ENCODE peak calls at places on chromosomes 3 and 15, in four cellular contexts. U is Peyer's patch, K is left ventricle myocardium inferior, X is pancreas. T is an unnamed sample.

GRCh38 chr15:40944510-40945296 is 8.6 kb upstream of the CHAC1 start:
- DNase-seq in X (no peak), U (no peak), K (no peak), T (no peak)

GRCh38 chr15:73317651-73318462 is 50.9 kb downstream of the HCN4 start:
- DNase-seq in X (no peak), K (no peak), U (peak; percentile 18), T (no peak)

GRCh38 chr15:31200735-31201151 is 99.2 kb upstream of the TRPM1 start:
- DNase-seq in X (peak; percentile 44), U (peak; percentile 82), K (peak; percentile 82), T (peak; percentile 60)

GRCh38 chr3:123658118-123658859 is 73.4 kb upstream of the HACD2 start:
- DNase-seq in X (no peak), K (peak; percentile 48), U (peak; percentile 66), T (no peak)

GRCh38 chr15:84812842-84813241 is 4.3 kb upstream of the ALPK3 start:
- DNase-seq in U (no peak), X (no peak), K (no peak), T (no peak)

GRCh38 chr3:30743641-30744317 is 137.4 kb downstream of the TGFBR2 start:
- DNase-seq in U (no peak), X (no peak), K (no peak), T (no peak)

GRCh38 chr15:81386947-81387346 is 12.9 kb upstream of the TMC3 start:
- DNase-seq in U (no peak), X (no peak), K (no peak), T (no peak)

GRCh38 chr3:126782554-126782953 is 78.5 kb downstream of the CHCHD6 start:
- DNase-seq in K (no peak), X (no peak), U (peak; percentile 53), T (no peak)

DNA sequence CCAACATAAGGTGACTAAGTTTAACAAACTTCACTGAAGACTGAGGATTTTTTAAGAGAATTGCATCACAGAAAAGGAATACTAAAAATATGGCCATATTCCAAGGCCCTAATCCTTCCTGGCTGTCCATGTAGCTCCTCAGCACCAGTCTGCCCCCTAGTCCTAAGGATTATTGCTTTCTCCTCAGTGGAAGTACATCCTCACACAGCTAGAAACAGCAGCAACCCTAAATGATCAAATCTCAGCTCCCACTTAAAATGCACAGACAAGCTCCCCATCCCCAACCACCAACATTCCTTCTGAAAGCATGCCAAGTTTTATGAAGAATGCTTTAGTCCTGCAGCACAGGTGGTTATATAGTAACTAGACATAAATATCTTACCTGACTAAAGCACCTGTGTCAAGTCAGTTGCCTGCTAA is 14.7 kb downstream of the ST3GAL6 start:
- DNase-seq in U (no peak), X (no peak), K (no peak), T (no peak)
- TF ChIP-seq CTCF in U (no peak), X (no peak), K (no peak), T (no peak)

DNA sequence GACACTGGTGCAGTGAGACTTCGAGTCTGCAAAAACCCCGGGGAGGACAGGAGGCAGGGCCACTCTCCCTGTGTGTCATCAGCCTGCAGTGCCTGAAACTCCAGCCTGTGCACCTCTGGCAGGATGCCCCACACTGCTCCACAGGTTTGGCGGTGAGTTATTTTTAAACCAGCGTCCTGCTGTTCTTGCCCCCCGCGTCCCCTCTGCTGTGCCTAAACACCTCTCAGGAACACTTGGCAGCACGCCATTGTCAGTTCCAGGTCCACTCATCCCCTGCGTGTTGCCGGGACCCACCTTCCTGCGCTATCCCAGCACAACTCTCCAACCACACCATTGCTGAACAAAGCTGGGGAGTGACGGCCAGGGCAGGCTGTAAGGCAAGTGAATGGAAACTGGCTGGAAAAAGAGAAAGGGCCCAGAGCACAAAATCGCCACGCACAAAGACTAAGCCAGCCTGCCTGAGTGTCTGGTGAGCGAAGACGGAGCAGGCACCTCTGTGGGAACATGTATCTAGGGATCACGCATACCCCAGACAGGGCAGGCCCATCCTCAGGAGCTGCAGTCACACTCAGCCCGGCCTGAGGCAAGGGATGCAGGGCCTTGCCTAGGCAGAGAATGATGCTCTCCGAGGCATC is 3.1 kb upstream of the PLA2G4F start:
- DNase-seq in K (peak; percentile 80), X (no peak), U (peak; percentile 40), T (no peak)
- TF ChIP-seq CTCF in K (no peak), X (no peak), U (no peak), T (no peak)

DNA sequence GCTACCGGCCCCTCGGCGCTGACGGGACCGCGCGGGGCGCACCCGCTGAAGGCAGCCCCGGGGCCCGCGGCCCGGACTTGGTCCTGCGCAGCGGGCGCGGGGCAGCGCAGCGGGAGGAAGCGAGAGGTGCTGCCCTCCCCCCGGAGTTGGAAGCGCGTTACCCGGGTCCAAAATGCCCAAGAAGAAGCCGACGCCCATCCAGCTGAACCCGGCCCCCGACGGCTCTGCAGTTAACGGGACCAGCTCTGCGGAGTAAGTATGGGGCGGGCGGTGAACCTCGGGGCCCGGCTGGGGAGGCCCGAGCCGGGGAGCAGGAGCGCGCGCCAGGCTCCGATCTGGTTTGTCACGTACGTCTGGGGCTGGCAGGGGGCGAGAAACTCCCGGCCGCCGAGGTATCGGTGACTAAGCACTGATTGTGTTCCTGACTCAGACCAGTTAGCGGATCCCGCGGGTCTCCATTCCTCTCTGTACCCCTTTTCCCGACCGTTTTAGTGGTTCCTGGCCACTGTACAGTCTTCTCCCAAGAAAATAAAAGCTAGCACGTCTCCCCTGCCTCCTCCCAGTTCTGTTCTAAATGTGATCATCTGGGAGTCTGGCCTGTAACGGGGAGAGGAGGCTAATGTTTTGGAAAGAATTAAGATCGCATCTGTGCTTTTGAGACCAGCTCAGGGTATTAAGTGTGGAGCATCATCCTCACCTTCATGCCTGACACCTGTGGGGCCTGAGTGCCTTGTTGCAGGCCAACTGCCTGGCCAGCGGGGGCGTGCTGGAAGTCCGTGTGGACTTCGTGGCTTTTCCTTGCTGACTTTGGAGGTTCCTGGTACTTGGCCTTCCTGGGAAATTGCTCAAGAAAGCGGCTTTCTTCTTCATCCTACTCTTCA is 704 bp downstream of the MAP2K1 start:
- DNase-seq in X (peak; percentile 62), K (peak; percentile 59), U (peak; percentile 76), T (peak; percentile 44)
- TF ChIP-seq CTCF in X (no peak), K (peak; percentile 50), U (peak; percentile 15), T (peak; percentile 40)

DNA sequence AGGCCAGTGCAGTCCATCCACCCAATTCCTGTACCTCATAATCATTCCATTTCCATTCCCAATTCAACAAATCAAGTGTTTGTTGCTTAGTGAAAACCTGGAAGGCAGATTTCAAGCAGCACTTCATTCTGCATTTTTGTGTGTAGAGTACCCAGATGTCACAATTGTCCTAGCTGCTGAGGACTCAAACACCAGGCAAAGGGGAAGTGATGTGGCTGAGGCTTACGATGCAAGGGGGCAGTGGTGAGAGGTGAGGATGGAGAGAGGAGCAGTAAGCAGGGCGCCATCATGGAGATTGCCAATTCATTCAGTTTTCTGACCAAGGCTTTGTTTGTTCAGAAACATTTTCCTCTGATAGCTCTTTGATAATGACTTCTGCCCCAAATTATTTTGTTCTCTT is 83.7 kb upstream of the GSK3B start:
- DNase-seq in U (no peak), K (no peak), X (no peak), T (no peak)
- TF ChIP-seq CTCF in U (no peak), K (no peak), X (no peak), T (no peak)

GRCh38 chr3:134752761-134753461 is 42.1 kb upstream of the EPHB1 start:
- DNase-seq in U (no peak), K (no peak), X (no peak), T (no peak)

GRCh38 chr3:134754768-134755559 is 40.1 kb upstream of the EPHB1 start:
- DNase-seq in U (peak; percentile 60), K (peak; percentile 31), X (no peak), T (peak; percentile 80)

GRCh38 chr3:134751831-134752230 is 43.2 kb upstream of the EPHB1 start:
- DNase-seq in K (no peak), X (no peak), U (no peak), T (no peak)

GRCh38 chr3:134755821-134756220 is 39.2 kb upstream of the EPHB1 start:
- DNase-seq in X (no peak), K (no peak), U (no peak), T (no peak)

DNA sequence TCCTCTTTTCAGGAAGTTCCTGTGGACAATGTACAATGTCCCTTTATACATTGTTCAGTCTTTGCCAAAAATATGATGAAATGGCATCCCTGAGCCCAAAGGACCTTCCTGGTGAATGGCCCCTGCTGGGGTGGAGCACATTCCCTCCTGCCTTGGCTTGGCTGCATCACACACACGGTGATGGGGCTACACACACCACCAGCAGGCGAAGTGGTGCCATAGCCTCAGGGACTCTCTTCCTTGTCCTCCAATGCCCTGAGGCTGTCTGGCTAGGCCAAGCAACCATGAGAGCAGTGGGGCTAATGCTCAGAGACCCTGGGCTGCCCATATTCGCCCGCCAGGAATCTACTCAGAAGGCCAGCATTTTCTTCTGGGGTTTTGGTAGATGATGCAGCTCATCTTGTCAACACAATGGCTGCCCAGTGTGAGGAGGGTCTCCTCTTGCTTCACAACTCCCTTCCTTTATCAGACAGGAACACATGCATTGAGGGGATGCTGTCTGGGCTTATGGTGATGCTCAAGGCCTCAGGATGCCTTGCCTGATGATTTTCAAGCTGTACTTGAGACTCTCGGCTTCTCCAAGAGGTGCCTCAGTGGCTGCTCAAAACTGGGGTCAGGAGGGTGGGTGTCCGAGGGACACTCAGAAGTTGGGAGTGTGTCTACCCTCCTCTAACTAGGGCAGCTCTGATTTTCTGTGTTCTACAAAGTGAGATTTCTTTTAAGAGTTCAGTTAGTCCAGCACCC is 40.9 kb upstream of the EPHB1 start:
- DNase-seq in X (no peak), U (no peak), K (no peak), T (no peak)
- TF ChIP-seq CTCF in X (no peak), U (no peak), K (peak; percentile 37), T (no peak)

GRCh38 chr3:67863869-67864268 is 209.5 kb upstream of the SUCLG2 start:
- DNase-seq in X (no peak), U (no peak), K (no peak), T (peak; percentile 31)
- TF ChIP-seq CTCF in X (no peak), U (no peak), K (no peak), T (peak; percentile 61)

GRCh38 chr3:10322355-10322715 is 1.4 kb upstream of the SEC13 start:
- DNase-seq in U (no peak), X (no peak), K (no peak), T (no peak)
- TF ChIP-seq CTCF in U (no peak), X (no peak), K (peak; percentile 28), T (peak; percentile 49)

GRCh38 chr15:42068601-42069000 is 25.8 kb downstream of the PLA2G4D start:
- DNase-seq in K (no peak), X (no peak), U (no peak), T (no peak)

GRCh38 chr15:42069496-42070275 is 24.7 kb downstream of the PLA2G4D start:
- DNase-seq in K (no peak), U (peak; percentile 29), X (no peak), T (no peak)

GRCh38 chr15:42070276-42070965 is 23.9 kb downstream of the PLA2G4D start:
- DNase-seq in K (no peak), U (peak; percentile 35), X (no peak), T (no peak)

GRCh38 chr15:42070966-42071350 is 23.4 kb downstream of the PLA2G4D start:
- DNase-seq in X (no peak), U (no peak), K (no peak), T (no peak)

DNA sequence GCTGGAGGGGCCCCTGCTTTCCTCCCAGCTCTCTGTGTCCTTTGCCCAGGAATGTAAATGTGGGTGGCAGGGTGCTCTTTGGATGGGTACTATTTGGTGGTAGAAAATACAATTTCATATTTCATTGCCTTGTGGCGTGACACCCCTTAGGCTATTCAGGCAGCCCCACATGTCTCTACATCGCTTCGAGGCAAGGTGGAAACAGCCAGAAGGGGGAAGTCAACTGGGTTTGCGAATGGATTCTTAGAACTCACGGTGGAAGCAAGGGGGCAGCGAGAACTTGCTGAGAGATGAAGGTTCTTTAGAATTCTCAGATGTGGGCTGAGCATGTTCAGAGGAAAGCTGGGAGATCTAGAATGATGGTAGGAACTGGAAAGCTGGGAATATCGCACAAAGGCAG is 25.3 kb downstream of the PLA2G4D start:
- DNase-seq in U (no peak), K (no peak), X (no peak), T (no peak)
- TF ChIP-seq CTCF in U (no peak), K (no peak), X (no peak), T (no peak)

GRCh38 chr3:170611746-170612145 is 25.9 kb upstream of the SLC7A14 start:
- DNase-seq in X (no peak), K (no peak), U (no peak), T (no peak)
- TF ChIP-seq CTCF in X (no peak), K (no peak), U (no peak), T (no peak)

T was measured in endothelial cell.